ENCODE peak calls at places on chromosomes 13 and 19, in seven cellular contexts. One of them, this sample, is unnamed.

GRCh38 chr19:4323692-4324091 is 14.9 kb downstream of the STAP2 start:
- DNase-seq in endodermal cell: no peak
- DNase-seq in lung: no peak
- DNase-seq in HFF-Myc: no peak
- DNase-seq in IMR-90: no peak
- DNase-seq in mucosa of descending colon: no peak
- DNase-seq in sigmoid colon: no peak
- DNase-seq in this sample: no peak

GRCh38 chr19:1070931-1071791 is 4.2 kb downstream of the ARHGAP45 start:
- DNase-seq in endodermal cell: peak; percentile 81
- DNase-seq in lung: no peak
- DNase-seq in HFF-Myc: no peak
- DNase-seq in IMR-90: no peak
- DNase-seq in mucosa of descending colon: peak; percentile 67
- DNase-seq in sigmoid colon: no peak
- DNase-seq in this sample: no peak

GRCh38 chr19:748274-748598 is 2.7 kb upstream of the MISP start:
- DNase-seq in endodermal cell: peak; percentile 64
- DNase-seq in lung: no peak
- DNase-seq in HFF-Myc: no peak
- DNase-seq in IMR-90: no peak
- DNase-seq in mucosa of descending colon: peak; percentile 87
- DNase-seq in sigmoid colon: no peak
- DNase-seq in this sample: no peak

GRCh38 chr19:18967358-18968146 is 26.5 kb upstream of the HOMER3 start:
- DNase-seq in endodermal cell: no peak
- DNase-seq in lung: peak; percentile 67
- DNase-seq in HFF-Myc: no peak
- DNase-seq in IMR-90: peak; percentile 32
- DNase-seq in mucosa of descending colon: peak; percentile 61
- DNase-seq in sigmoid colon: peak; percentile 86
- DNase-seq in this sample: peak; percentile 93

GRCh38 chr13:109792416-109793090 is 6.2 kb upstream of the IRS2 start:
- DNase-seq in endodermal cell: no peak
- DNase-seq in lung: no peak
- DNase-seq in HFF-Myc: no peak
- DNase-seq in IMR-90: no peak
- DNase-seq in mucosa of descending colon: no peak
- DNase-seq in sigmoid colon: no peak
- DNase-seq in this sample: no peak

GRCh38 chr13:29906432-29907011 is 56.1 kb upstream of the UBL3 start:
- DNase-seq in endodermal cell: no peak
- DNase-seq in lung: no peak
- DNase-seq in HFF-Myc: no peak
- DNase-seq in IMR-90: no peak
- DNase-seq in mucosa of descending colon: no peak
- DNase-seq in sigmoid colon: no peak
- DNase-seq in this sample: no peak

GRCh38 chr13:35378939-35379338 is 97.5 kb downstream of the MAB21L1 start:
- DNase-seq in endodermal cell: no peak
- DNase-seq in lung: no peak
- DNase-seq in HFF-Myc: no peak
- DNase-seq in IMR-90: peak; percentile 19
- DNase-seq in mucosa of descending colon: no peak
- DNase-seq in sigmoid colon: no peak
- DNase-seq in this sample: no peak

GRCh38 chr13:78100481-78100880 is 181.8 kb upstream of the EDNRB start:
- DNase-seq in endodermal cell: no peak
- DNase-seq in lung: no peak
- DNase-seq in HFF-Myc: peak; percentile 15
- DNase-seq in IMR-90: no peak
- DNase-seq in mucosa of descending colon: no peak
- DNase-seq in sigmoid colon: no peak
- DNase-seq in this sample: no peak

GRCh38 chr19:42352216-42352892 is 26.9 kb downstream of the MEGF8 start:
- DNase-seq in endodermal cell: no peak
- DNase-seq in lung: no peak
- DNase-seq in HFF-Myc: peak; percentile 24
- DNase-seq in IMR-90: peak; percentile 8
- DNase-seq in mucosa of descending colon: no peak
- DNase-seq in sigmoid colon: no peak
- DNase-seq in this sample: no peak

GRCh38 chr19:1009043-1009975 is 9.1 kb downstream of the GRIN3B start:
- DNase-seq in endodermal cell: no peak
- DNase-seq in lung: no peak
- DNase-seq in HFF-Myc: no peak
- DNase-seq in IMR-90: peak; percentile 83
- DNase-seq in mucosa of descending colon: peak; percentile 62
- DNase-seq in sigmoid colon: no peak
- DNase-seq in this sample: no peak

GRCh38 chr19:45791744-45792481 is 732 bp downstream of the DMWD start:
- DNase-seq in endodermal cell: no peak
- DNase-seq in lung: no peak
- DNase-seq in HFF-Myc: no peak
- DNase-seq in IMR-90: no peak
- DNase-seq in mucosa of descending colon: no peak
- DNase-seq in sigmoid colon: no peak
- DNase-seq in this sample: no peak

GRCh38 chr19:4534836-4535658 is at the start of gene PLIN5:
- DNase-seq in endodermal cell: peak; percentile 97
- DNase-seq in lung: peak; percentile 88
- DNase-seq in HFF-Myc: peak; percentile 40
- DNase-seq in IMR-90: peak; percentile 26
- DNase-seq in mucosa of descending colon: peak; percentile 86
- DNase-seq in sigmoid colon: peak; percentile 84
- DNase-seq in this sample: peak; percentile 72

GRCh38 chr19:36838784-36839324 is 667 bp upstream of the ZNF790 start:
- DNase-seq in endodermal cell: no peak
- DNase-seq in lung: no peak
- DNase-seq in HFF-Myc: no peak
- DNase-seq in IMR-90: peak; percentile 8
- DNase-seq in mucosa of descending colon: no peak
- DNase-seq in sigmoid colon: no peak
- DNase-seq in this sample: no peak

GRCh38 chr19:49261602-49262001 is 63.4 kb downstream of the SLC6A16 start:
- DNase-seq in endodermal cell: no peak
- DNase-seq in lung: no peak
- DNase-seq in HFF-Myc: no peak
- DNase-seq in IMR-90: no peak
- DNase-seq in mucosa of descending colon: no peak
- DNase-seq in sigmoid colon: no peak
- DNase-seq in this sample: no peak

GRCh38 chr19:19106061-19106551 is 32.2 kb downstream of the TMEM161A start:
- DNase-seq in endodermal cell: peak; percentile 83
- DNase-seq in lung: no peak
- DNase-seq in HFF-Myc: no peak
- DNase-seq in IMR-90: no peak
- DNase-seq in mucosa of descending colon: peak; percentile 56
- DNase-seq in sigmoid colon: no peak
- DNase-seq in this sample: no peak

GRCh38 chr13:30153871-30154426 is 153.4 kb downstream of the KATNAL1 start:
- DNase-seq in endodermal cell: peak; percentile 83
- DNase-seq in lung: no peak
- DNase-seq in HFF-Myc: no peak
- DNase-seq in IMR-90: peak; percentile 31
- DNase-seq in mucosa of descending colon: no peak
- DNase-seq in sigmoid colon: peak; percentile 59
- DNase-seq in this sample: no peak

GRCh38 chr13:29435125-29435911 is 160.2 kb downstream of the SLC7A1 start:
- DNase-seq in endodermal cell: no peak
- DNase-seq in lung: no peak
- DNase-seq in HFF-Myc: peak; percentile 66
- DNase-seq in IMR-90: peak; percentile 91
- DNase-seq in mucosa of descending colon: no peak
- DNase-seq in sigmoid colon: peak; percentile 88
- DNase-seq in this sample: no peak

GRCh38 chr13:30997697-30998547 is 65.5 kb downstream of the TEX26 start:
- DNase-seq in endodermal cell: no peak
- DNase-seq in lung: no peak
- DNase-seq in HFF-Myc: no peak
- DNase-seq in IMR-90: no peak
- DNase-seq in mucosa of descending colon: no peak
- DNase-seq in sigmoid colon: no peak
- DNase-seq in this sample: no peak

GRCh38 chr19:7455600-7456296 is 33.1 kb downstream of the PEX11G start:
- DNase-seq in endodermal cell: no peak
- DNase-seq in lung: no peak
- DNase-seq in HFF-Myc: no peak
- DNase-seq in IMR-90: no peak
- DNase-seq in mucosa of descending colon: no peak
- DNase-seq in sigmoid colon: no peak
- DNase-seq in this sample: no peak

GRCh38 chr19:8517551-8518442 is 3.8 kb upstream of the ZNF414 start:
- DNase-seq in endodermal cell: no peak
- DNase-seq in lung: no peak
- DNase-seq in HFF-Myc: no peak
- DNase-seq in IMR-90: no peak
- DNase-seq in mucosa of descending colon: no peak
- DNase-seq in sigmoid colon: no peak
- DNase-seq in this sample: peak; percentile 66

GRCh38 chr19:51689751-51690358 is 3.3 kb upstream of the SPACA6 start:
- DNase-seq in endodermal cell: peak; percentile 92
- DNase-seq in lung: peak; percentile 39
- DNase-seq in HFF-Myc: no peak
- DNase-seq in IMR-90: no peak
- DNase-seq in mucosa of descending colon: peak; percentile 61
- DNase-seq in sigmoid colon: peak; percentile 80
- DNase-seq in this sample: no peak

DNA sequence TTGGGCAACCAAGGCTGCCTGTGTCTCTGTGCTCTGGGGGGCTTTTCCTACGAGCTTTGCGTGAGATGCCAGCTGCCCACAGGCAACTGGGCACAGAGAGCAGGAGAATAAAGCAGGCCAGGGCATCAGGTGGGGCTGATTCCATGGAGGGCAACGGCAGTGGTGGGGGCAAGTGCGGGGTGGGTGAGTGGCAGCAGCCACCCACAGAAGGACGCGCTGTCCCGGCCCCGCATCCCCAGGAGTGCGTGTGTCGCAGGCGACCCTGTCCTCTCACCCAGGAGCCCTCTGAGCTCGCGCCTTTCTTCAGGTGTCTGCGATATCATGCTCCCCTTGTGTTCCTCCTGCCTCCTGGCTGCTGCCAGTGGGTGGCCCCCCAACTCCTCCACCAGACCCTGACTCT is 67.4 kb downstream of the MCF2L start:
- DNase-seq in endodermal cell: no peak
- DNase-seq in lung: no peak
- DNase-seq in HFF-Myc: no peak
- DNase-seq in IMR-90: no peak
- DNase-seq in mucosa of descending colon: no peak
- DNase-seq in sigmoid colon: no peak
- DNase-seq in this sample: no peak
- TF ChIP-seq CTCF in endodermal cell: no peak
- TF ChIP-seq CTCF in lung: no peak
- TF ChIP-seq CTCF in HFF-Myc: no peak
- TF ChIP-seq CTCF in IMR-90: no peak
- TF ChIP-seq CTCF in mucosa of descending colon: no peak
- TF ChIP-seq CTCF in sigmoid colon: no peak
- TF ChIP-seq CTCF in this sample: no peak

GRCh38 chr19:58408152-58409009 is at the start of gene ZNF584:
- DNase-seq in endodermal cell: peak; percentile 98
- DNase-seq in lung: peak; percentile 96
- DNase-seq in HFF-Myc: peak; percentile 79
- DNase-seq in IMR-90: peak; percentile 93
- DNase-seq in mucosa of descending colon: peak; percentile 95
- DNase-seq in sigmoid colon: peak; percentile 97
- DNase-seq in this sample: peak; percentile 90
- TF ChIP-seq CTCF in endodermal cell: no peak
- TF ChIP-seq CTCF in lung: no peak
- TF ChIP-seq CTCF in HFF-Myc: no peak
- TF ChIP-seq CTCF in IMR-90: peak; percentile 9
- TF ChIP-seq CTCF in mucosa of descending colon: no peak
- TF ChIP-seq CTCF in sigmoid colon: no peak
- TF ChIP-seq CTCF in this sample: peak; percentile 14

DNA sequence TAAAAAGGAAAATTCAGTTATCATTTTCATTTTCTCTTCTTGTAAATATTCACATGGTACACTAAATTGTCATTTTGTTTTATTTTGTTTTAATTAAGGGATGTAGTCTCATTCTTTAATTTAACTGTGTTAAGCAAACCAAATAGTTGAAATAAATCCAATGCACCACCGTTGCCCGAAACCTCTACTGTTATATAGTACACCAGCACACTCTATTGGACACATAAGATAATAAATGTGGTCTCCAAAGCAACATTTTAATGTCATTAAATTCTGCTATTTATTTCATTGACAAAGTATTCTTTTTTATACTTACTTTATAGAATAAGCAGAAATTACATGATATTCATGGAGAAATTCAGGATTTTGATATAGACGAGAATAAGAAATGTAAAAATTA is 156.4 kb upstream of the FREM2 start:
- DNase-seq in endodermal cell: no peak
- DNase-seq in lung: no peak
- DNase-seq in HFF-Myc: peak; percentile 2
- DNase-seq in IMR-90: peak; percentile 1
- DNase-seq in mucosa of descending colon: no peak
- DNase-seq in sigmoid colon: no peak
- DNase-seq in this sample: no peak
- TF ChIP-seq CTCF in endodermal cell: peak; percentile 59
- TF ChIP-seq CTCF in lung: no peak
- TF ChIP-seq CTCF in HFF-Myc: peak; percentile 18
- TF ChIP-seq CTCF in IMR-90: peak; percentile 32
- TF ChIP-seq CTCF in mucosa of descending colon: no peak
- TF ChIP-seq CTCF in sigmoid colon: no peak
- TF ChIP-seq CTCF in this sample: no peak

DNA sequence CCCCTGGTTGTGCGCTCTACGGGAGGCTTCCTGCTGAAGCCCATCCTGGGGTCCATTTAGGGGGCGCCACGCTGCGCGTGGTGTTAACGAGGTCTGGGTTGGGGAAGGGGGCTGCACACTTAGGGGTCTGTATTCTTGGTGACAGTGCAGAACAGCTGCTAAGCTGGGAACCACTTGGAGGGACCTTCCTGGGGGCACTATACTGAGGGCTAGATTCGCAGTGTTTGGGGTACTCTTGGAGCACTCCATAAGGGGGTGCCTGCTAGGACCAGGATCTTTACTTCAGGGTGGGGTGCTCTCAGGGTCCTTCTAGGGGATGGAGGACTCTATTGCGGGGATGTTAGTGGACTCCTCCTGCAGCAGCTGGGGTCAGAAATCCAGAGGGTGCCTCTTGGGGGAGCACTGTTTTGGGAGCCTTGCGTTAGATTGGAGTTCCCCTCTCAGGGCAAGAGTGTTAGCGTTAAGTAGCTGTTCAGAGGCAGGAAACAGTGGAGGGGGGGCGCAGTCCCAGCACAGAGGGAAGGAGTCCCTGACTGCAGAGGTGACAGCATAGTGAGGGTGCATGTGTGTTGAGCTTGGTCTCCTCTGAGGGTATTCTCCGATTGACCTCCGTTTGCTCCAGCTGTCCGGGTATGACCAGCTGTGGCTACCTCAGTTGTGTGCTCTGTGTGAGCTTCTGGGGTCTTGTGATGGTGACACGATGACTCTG is 1.1 kb downstream of the PDE4A start:
- DNase-seq in endodermal cell: no peak
- DNase-seq in lung: no peak
- DNase-seq in HFF-Myc: no peak
- DNase-seq in IMR-90: no peak
- DNase-seq in mucosa of descending colon: no peak
- DNase-seq in sigmoid colon: no peak
- DNase-seq in this sample: no peak
- TF ChIP-seq CTCF in endodermal cell: peak; percentile 26
- TF ChIP-seq CTCF in lung: no peak
- TF ChIP-seq CTCF in HFF-Myc: no peak
- TF ChIP-seq CTCF in IMR-90: no peak
- TF ChIP-seq CTCF in mucosa of descending colon: no peak
- TF ChIP-seq CTCF in sigmoid colon: no peak
- TF ChIP-seq CTCF in this sample: peak; percentile 32